ENCODE peak calls at places on chromosomes 5 and 9, in five cellular contexts. One of them, this sample, is unnamed.

GRCh38 chr9:72022846-72023245 is 37.6 kb downstream of the C9orf57 start:
- DNase-seq in NCI-H2081: no peak
- DNase-seq in upper lobe of right lung: no peak
- DNase-seq in activated T-helper 1 cell treated with Interleukin-2 at 50 U/mL for 16 hours: no peak
- DNase-seq in ascending aorta: no peak
- DNase-seq in this sample: no peak

GRCh38 chr5:127602481-127602880 is 46.4 kb upstream of the CTXN3 start:
- DNase-seq in NCI-H2081: no peak
- DNase-seq in upper lobe of right lung: no peak
- DNase-seq in ascending aorta: no peak
- DNase-seq in activated T-helper 1 cell treated with Interleukin-2 at 50 U/mL for 16 hours: no peak
- DNase-seq in this sample: no peak

GRCh38 chr5:78003914-78004313 is 227.8 kb upstream of the TBCA start:
- DNase-seq in activated T-helper 1 cell treated with Interleukin-2 at 50 U/mL for 16 hours: no peak
- DNase-seq in ascending aorta: no peak
- DNase-seq in upper lobe of right lung: no peak
- DNase-seq in NCI-H2081: no peak
- DNase-seq in this sample: no peak

GRCh38 chr5:177496111-177497010 is 1.0 kb downstream of the PDLIM7 start:
- DNase-seq in upper lobe of right lung: peak; percentile 76
- DNase-seq in ascending aorta: peak; percentile 78
- DNase-seq in activated T-helper 1 cell treated with Interleukin-2 at 50 U/mL for 16 hours: no peak
- DNase-seq in NCI-H2081: peak; percentile 19
- DNase-seq in this sample: peak; percentile 86

GRCh38 chr5:80230269-80230992 is 25.4 kb downstream of the SERINC5 start:
- DNase-seq in NCI-H2081: no peak
- DNase-seq in activated T-helper 1 cell treated with Interleukin-2 at 50 U/mL for 16 hours: no peak
- DNase-seq in ascending aorta: no peak
- DNase-seq in upper lobe of right lung: no peak
- DNase-seq in this sample: no peak

GRCh38 chr5:120304653-120305052 is 159.4 kb upstream of the PRR16 start:
- DNase-seq in upper lobe of right lung: no peak
- DNase-seq in NCI-H2081: no peak
- DNase-seq in activated T-helper 1 cell treated with Interleukin-2 at 50 U/mL for 16 hours: no peak
- DNase-seq in ascending aorta: no peak
- DNase-seq in this sample: no peak

GRCh38 chr9:31582071-31582470 is 802.4 kb upstream of the ACO1 start:
- DNase-seq in activated T-helper 1 cell treated with Interleukin-2 at 50 U/mL for 16 hours: no peak
- DNase-seq in upper lobe of right lung: no peak
- DNase-seq in NCI-H2081: no peak
- DNase-seq in ascending aorta: no peak
- DNase-seq in this sample: no peak

GRCh38 chr5:65068410-65068809 is 299.7 kb downstream of the CWC27 start:
- DNase-seq in NCI-H2081: no peak
- DNase-seq in activated T-helper 1 cell treated with Interleukin-2 at 50 U/mL for 16 hours: no peak
- DNase-seq in upper lobe of right lung: no peak
- DNase-seq in ascending aorta: no peak
- DNase-seq in this sample: no peak

GRCh38 chr9:14706530-14707140 is 13.4 kb upstream of the ZDHHC21 start:
- DNase-seq in upper lobe of right lung: no peak
- DNase-seq in ascending aorta: no peak
- DNase-seq in activated T-helper 1 cell treated with Interleukin-2 at 50 U/mL for 16 hours: no peak
- DNase-seq in NCI-H2081: no peak
- DNase-seq in this sample: no peak

GRCh38 chr5:82107277-82107676 is 135.5 kb downstream of the ATG10 start:
- DNase-seq in ascending aorta: no peak
- DNase-seq in upper lobe of right lung: no peak
- DNase-seq in NCI-H2081: no peak
- DNase-seq in activated T-helper 1 cell treated with Interleukin-2 at 50 U/mL for 16 hours: no peak
- DNase-seq in this sample: no peak

GRCh38 chr9:109192732-109193361 is 25.8 kb upstream of the FRRS1L start:
- DNase-seq in upper lobe of right lung: no peak
- DNase-seq in NCI-H2081: peak; percentile 25
- DNase-seq in activated T-helper 1 cell treated with Interleukin-2 at 50 U/mL for 16 hours: no peak
- DNase-seq in ascending aorta: no peak
- DNase-seq in this sample: no peak

GRCh38 chr5:137921931-137922330 is 32.7 kb downstream of the PKD2L2 start:
- DNase-seq in ascending aorta: no peak
- DNase-seq in activated T-helper 1 cell treated with Interleukin-2 at 50 U/mL for 16 hours: no peak
- DNase-seq in NCI-H2081: no peak
- DNase-seq in upper lobe of right lung: no peak
- DNase-seq in this sample: no peak

GRCh38 chr9:23841304-23841703 is 15.3 kb upstream of the ELAVL2 start:
- DNase-seq in ascending aorta: no peak
- DNase-seq in activated T-helper 1 cell treated with Interleukin-2 at 50 U/mL for 16 hours: no peak
- DNase-seq in upper lobe of right lung: no peak
- DNase-seq in NCI-H2081: no peak
- DNase-seq in this sample: no peak

GRCh38 chr9:91100878-91101450 is 260.8 kb downstream of the AUH start:
- DNase-seq in activated T-helper 1 cell treated with Interleukin-2 at 50 U/mL for 16 hours: no peak
- DNase-seq in NCI-H2081: no peak
- DNase-seq in upper lobe of right lung: no peak
- DNase-seq in ascending aorta: peak; percentile 54
- DNase-seq in this sample: peak; percentile 54

GRCh38 chr5:172630961-172631360 is 10.1 kb upstream of the NEURL1B start:
- DNase-seq in ascending aorta: no peak
- DNase-seq in upper lobe of right lung: no peak
- DNase-seq in activated T-helper 1 cell treated with Interleukin-2 at 50 U/mL for 16 hours: no peak
- DNase-seq in NCI-H2081: no peak
- DNase-seq in this sample: no peak

GRCh38 chr5:154442801-154443200 is 3.0 kb upstream of the SAP30L start:
- DNase-seq in upper lobe of right lung: no peak
- DNase-seq in NCI-H2081: no peak
- DNase-seq in ascending aorta: no peak
- DNase-seq in activated T-helper 1 cell treated with Interleukin-2 at 50 U/mL for 16 hours: no peak
- DNase-seq in this sample: no peak

GRCh38 chr9:110114888-110115259 is 93.1 kb downstream of the C9orf152 start:
- DNase-seq in upper lobe of right lung: no peak
- DNase-seq in ascending aorta: no peak
- DNase-seq in activated T-helper 1 cell treated with Interleukin-2 at 50 U/mL for 16 hours: no peak
- DNase-seq in NCI-H2081: no peak
- DNase-seq in this sample: no peak

GRCh38 chr5:164500856-164501255 is 995.4 kb downstream of the MAT2B start:
- DNase-seq in activated T-helper 1 cell treated with Interleukin-2 at 50 U/mL for 16 hours: no peak
- DNase-seq in ascending aorta: no peak
- DNase-seq in upper lobe of right lung: no peak
- DNase-seq in NCI-H2081: no peak
- DNase-seq in this sample: no peak

GRCh38 chr9:38062498-38063362 is 6.3 kb downstream of the SHB start:
- DNase-seq in activated T-helper 1 cell treated with Interleukin-2 at 50 U/mL for 16 hours: no peak
- DNase-seq in upper lobe of right lung: no peak
- DNase-seq in ascending aorta: no peak
- DNase-seq in NCI-H2081: no peak
- DNase-seq in this sample: no peak

GRCh38 chr5:80646926-80647325 is 7.5 kb upstream of the MSH3 start:
- DNase-seq in activated T-helper 1 cell treated with Interleukin-2 at 50 U/mL for 16 hours: no peak
- DNase-seq in ascending aorta: no peak
- DNase-seq in upper lobe of right lung: no peak
- DNase-seq in NCI-H2081: no peak
- DNase-seq in this sample: no peak

GRCh38 chr9:79256691-79257213 is 315.0 kb upstream of the TLE4 start:
- DNase-seq in upper lobe of right lung: no peak
- DNase-seq in ascending aorta: no peak
- DNase-seq in activated T-helper 1 cell treated with Interleukin-2 at 50 U/mL for 16 hours: no peak
- DNase-seq in NCI-H2081: peak; percentile 89
- DNase-seq in this sample: peak; percentile 43

GRCh38 chr5:91283899-91284298 is 99.2 kb downstream of the ARRDC3 start:
- DNase-seq in activated T-helper 1 cell treated with Interleukin-2 at 50 U/mL for 16 hours: no peak
- DNase-seq in NCI-H2081: no peak
- DNase-seq in ascending aorta: no peak
- DNase-seq in upper lobe of right lung: no peak
- DNase-seq in this sample: no peak

GRCh38 chr9:101791938-101792337 is 53.5 kb upstream of the GRIN3A start:
- DNase-seq in NCI-H2081: peak; percentile 33
- DNase-seq in ascending aorta: no peak
- DNase-seq in activated T-helper 1 cell treated with Interleukin-2 at 50 U/mL for 16 hours: no peak
- DNase-seq in upper lobe of right lung: no peak
- DNase-seq in this sample: no peak

GRCh38 chr9:85586684-85587083 is 155.1 kb downstream of the AGTPBP1 start:
- DNase-seq in NCI-H2081: no peak
- DNase-seq in activated T-helper 1 cell treated with Interleukin-2 at 50 U/mL for 16 hours: no peak
- DNase-seq in ascending aorta: no peak
- DNase-seq in upper lobe of right lung: no peak
- DNase-seq in this sample: no peak

GRCh38 chr9:125701351-125701750 is 5.7 kb downstream of the MAPKAP1 start:
- DNase-seq in activated T-helper 1 cell treated with Interleukin-2 at 50 U/mL for 16 hours: no peak
- DNase-seq in upper lobe of right lung: no peak
- DNase-seq in ascending aorta: no peak
- DNase-seq in NCI-H2081: no peak
- DNase-seq in this sample: no peak

GRCh38 chr5:1174122-1174936 is 27.1 kb upstream of the SLC6A19 start:
- DNase-seq in NCI-H2081: peak; percentile 71
- DNase-seq in ascending aorta: no peak
- DNase-seq in upper lobe of right lung: peak; percentile 83
- DNase-seq in activated T-helper 1 cell treated with Interleukin-2 at 50 U/mL for 16 hours: no peak
- DNase-seq in this sample: peak; percentile 67

GRCh38 chr9:36382484-36382883 is 17.6 kb downstream of the RNF38 start:
- DNase-seq in upper lobe of right lung: no peak
- DNase-seq in ascending aorta: no peak
- DNase-seq in NCI-H2081: no peak
- DNase-seq in activated T-helper 1 cell treated with Interleukin-2 at 50 U/mL for 16 hours: no peak
- DNase-seq in this sample: no peak

GRCh38 chr9:136634904-136635303 is 27.8 kb upstream of the EGFL7 start:
- DNase-seq in activated T-helper 1 cell treated with Interleukin-2 at 50 U/mL for 16 hours: no peak
- DNase-seq in upper lobe of right lung: no peak
- DNase-seq in NCI-H2081: no peak
- DNase-seq in ascending aorta: no peak
- DNase-seq in this sample: no peak